ENCODE peak calls at places on chromosomes 6 and 20, in seven cellular contexts. D is heart right ventricle, Y is tibial artery, G is left ventricle myocardium inferior, A is heart left ventricle, L is fibroblast of lung, V is body of pancreas. K is an unnamed sample.

GRCh38 chr6:39961178-39961577 is 26.9 kb upstream of the MOCS1 start:
- DNase-seq in D (peak; percentile 30), V (no peak), A (peak; percentile 53), Y (no peak), L (peak; percentile 52), G (peak; percentile 25), K (no peak)

GRCh38 chr6:27541212-27541931 is 68.5 kb upstream of the ZNF184 start:
- DNase-seq in L (no peak), G (no peak), A (no peak), Y (no peak), D (no peak), V (no peak), K (no peak)

GRCh38 chr6:17280552-17281090 is 540 bp upstream of the RBM24 start:
- DNase-seq in A (peak; percentile 87), G (peak; percentile 75), Y (peak; percentile 51), V (peak; percentile 32), D (peak; percentile 76), L (no peak), K (no peak)

GRCh38 chr6:148760568-148761531 is 14.0 kb downstream of the UST start:
- DNase-seq in G (peak; percentile 63), Y (peak; percentile 89), L (peak; percentile 96), V (peak; percentile 36), A (peak; percentile 57), D (peak; percentile 62), K (no peak)

GRCh38 chr6:86822747-86823146 is 114.6 kb upstream of the HTR1E start:
- DNase-seq in G (no peak), L (no peak), Y (no peak), V (no peak), D (no peak), A (no peak), K (no peak)

GRCh38 chr6:111763381-111763780 is 109.9 kb downstream of the FYN start:
- DNase-seq in V (no peak), Y (no peak), A (no peak), D (no peak), L (peak; percentile 44), G (no peak), K (no peak)

GRCh38 chr6:27532820-27533538 is 60.1 kb upstream of the ZNF184 start:
- DNase-seq in D (no peak), Y (no peak), V (no peak), G (no peak), A (no peak), L (no peak), K (no peak)

GRCh38 chr6:16639689-16640480 is 121.4 kb downstream of the ATXN1 start:
- DNase-seq in L (peak; percentile 78), Y (no peak), D (no peak), A (no peak), V (no peak), G (no peak), K (no peak)

GRCh38 chr6:17768388-17768787 is 61.7 kb upstream of the NUP153 start:
- DNase-seq in A (no peak), D (no peak), Y (no peak), L (peak; percentile 32), V (no peak), G (no peak), K (no peak)

GRCh38 chr6:135182120-135182992 is 1.2 kb downstream of the MYB start:
- DNase-seq in D (peak; percentile 25), L (peak; percentile 6), V (no peak), A (no peak), G (no peak), Y (no peak), K (no peak)

GRCh38 chr6:52840763-52841585 is at the start of gene GSTA5:
- DNase-seq in Y (no peak), D (no peak), L (no peak), G (no peak), A (no peak), V (no peak), K (no peak)

GRCh38 chr20:63312690-63313348 is 19.8 kb downstream of the COL20A1 start:
- DNase-seq in D (peak; percentile 64), A (peak; percentile 61), V (no peak), G (peak; percentile 65), Y (no peak), L (peak; percentile 69), K (no peak)

GRCh38 chr20:32753731-32754130 is 8.5 kb upstream of the DNMT3B start:
- DNase-seq in Y (no peak), G (no peak), A (no peak), L (no peak), D (no peak), V (no peak), K (no peak)

GRCh38 chr6:37142047-37142614 is 27.8 kb upstream of the PIM1 start:
- DNase-seq in Y (no peak), A (no peak), L (no peak), D (no peak), V (no peak), G (no peak), K (no peak)

GRCh38 chr20:46816916-46817638 is 77.6 kb upstream of the EYA2 start:
- DNase-seq in L (no peak), G (no peak), A (no peak), Y (no peak), D (no peak), V (no peak), K (no peak)

GRCh38 chr6:151119823-151120524 is 119.8 kb upstream of the AKAP12 start:
- DNase-seq in Y (no peak), V (no peak), G (no peak), D (no peak), L (no peak), A (no peak), K (no peak)

GRCh38 chr6:169802790-169803189 is 51.4 kb downstream of the ERMARD start:
- DNase-seq in Y (no peak), V (no peak), D (no peak), A (no peak), L (no peak), G (no peak), K (no peak)

GRCh38 chr6:40252531-40253258 is 318.4 kb upstream of the MOCS1 start:
- DNase-seq in L (no peak), D (no peak), G (no peak), Y (no peak), A (no peak), V (no peak), K (no peak)

GRCh38 chr6:44820366-44821158 is 433.1 kb downstream of the CDC5L start:
- DNase-seq in D (no peak), V (no peak), G (no peak), Y (no peak), A (no peak), L (no peak), K (no peak)

GRCh38 chr20:6269163-6269873 is 146.5 kb upstream of the FERMT1 start:
- DNase-seq in L (no peak), D (no peak), Y (no peak), V (no peak), A (no peak), G (no peak), K (no peak)

GRCh38 chr20:44309763-44310663 is 989 bp downstream of the FITM2 start:
- DNase-seq in A (peak; percentile 80), L (peak; percentile 84), Y (peak; percentile 26), V (peak; percentile 24), D (peak; percentile 54), G (peak; percentile 61), K (peak; percentile 68)

GRCh38 chr6:167827062-167827587 is 414 bp downstream of the AFDN start:
- DNase-seq in A (peak; percentile 43), L (no peak), G (peak; percentile 42), D (peak; percentile 44), V (peak; percentile 46), Y (no peak), K (no peak)

GRCh38 chr20:59406446-59406845 is 106.0 kb downstream of the EDN3 start:
- DNase-seq in V (no peak), D (no peak), A (no peak), Y (no peak), L (no peak), G (peak; percentile 35), K (no peak)

GRCh38 chr6:132570221-132570777 is at the start of gene TAAR6:
- DNase-seq in A (no peak), L (no peak), Y (no peak), V (no peak), G (no peak), D (no peak), K (no peak)

GRCh38 chr6:167748458-167749379 is 78.0 kb upstream of the AFDN start:
- DNase-seq in V (no peak), A (no peak), D (no peak), L (no peak), G (no peak), Y (no peak), K (no peak)

GRCh38 chr6:159973951-159974350 is 5.1 kb downstream of the IGF2R start:
- DNase-seq in V (no peak), L (peak; percentile 70), D (no peak), A (no peak), Y (no peak), G (no peak), K (no peak)

GRCh38 chr6:126016591-126016990 is 30.3 kb downstream of the TRMT11 start:
- DNase-seq in Y (no peak), D (no peak), G (no peak), V (no peak), L (no peak), A (no peak), K (no peak)
- H3K36me3 ChIP-seq in Y (peaks cover 88% of the 10 kb centered on the region), D (no peaks in the 10 kb centered on the region), G (peaks cover 76% of the 10 kb centered on the region), V (peaks cover 21% of the 10 kb centered on the region), L (peaks cover 7% of the 10 kb centered on the region), A (peaks cover 9% of the 10 kb centered on the region), K (peaks cover 57% of the 10 kb centered on the region)

DNA sequence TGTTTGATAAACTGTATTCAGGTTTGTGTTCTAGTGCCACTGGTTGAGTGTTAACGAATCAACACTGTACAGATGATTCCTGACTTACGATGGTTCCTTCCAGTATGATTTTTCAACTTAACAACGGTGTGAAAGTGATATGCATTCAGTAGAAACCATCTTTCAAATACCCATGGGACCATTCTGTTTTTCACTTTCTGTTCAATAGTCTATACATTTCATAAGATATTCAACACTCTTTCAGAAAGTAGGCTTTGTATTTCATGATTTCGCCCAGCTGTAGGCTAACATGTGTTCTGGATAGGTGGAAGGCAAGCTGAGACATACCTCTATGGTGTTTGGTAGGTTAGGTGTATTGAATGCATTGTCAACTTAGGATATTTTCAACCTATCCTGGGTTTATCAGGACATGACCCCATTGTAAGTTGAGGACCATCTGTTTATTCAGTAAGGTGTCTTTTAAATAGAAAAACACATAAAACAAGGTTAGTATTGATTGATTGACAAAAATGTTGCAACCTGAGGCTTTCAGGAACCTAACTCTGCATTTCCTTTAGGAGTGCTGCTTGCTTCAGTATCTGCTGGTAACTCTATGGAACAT is 32.3 kb downstream of the SYNJ2 start:
- DNase-seq in V (no peak), L (no peak), A (no peak), Y (no peak), G (no peak), D (no peak), K (no peak)
- H3K4me3 ChIP-seq in V (no peak overlapping the region), L (no peak overlapping the region), A (no peak overlapping the region), Y (no peak overlapping the region), G (no peak overlapping the region), D (no peak overlapping the region), K (no peak overlapping the region)

GRCh38 chr6:145028144-145028818 is 707.0 kb downstream of the EPM2A start:
- DNase-seq in Y (no peak), G (no peak), D (no peak), A (no peak), L (peak; percentile 51), V (no peak), K (no peak)
- H3K4me1 ChIP-seq in Y (no peaks in the 10 kb centered on the region), G (peaks cover 6% of the 10 kb centered on the region), D (no peaks in the 10 kb centered on the region), A (peaks cover under 1% of the 10 kb centered on the region), L (peaks cover 3% of the 10 kb centered on the region), V (peaks cover 16% of the 10 kb centered on the region), K (no peaks in the 10 kb centered on the region)

DNA sequence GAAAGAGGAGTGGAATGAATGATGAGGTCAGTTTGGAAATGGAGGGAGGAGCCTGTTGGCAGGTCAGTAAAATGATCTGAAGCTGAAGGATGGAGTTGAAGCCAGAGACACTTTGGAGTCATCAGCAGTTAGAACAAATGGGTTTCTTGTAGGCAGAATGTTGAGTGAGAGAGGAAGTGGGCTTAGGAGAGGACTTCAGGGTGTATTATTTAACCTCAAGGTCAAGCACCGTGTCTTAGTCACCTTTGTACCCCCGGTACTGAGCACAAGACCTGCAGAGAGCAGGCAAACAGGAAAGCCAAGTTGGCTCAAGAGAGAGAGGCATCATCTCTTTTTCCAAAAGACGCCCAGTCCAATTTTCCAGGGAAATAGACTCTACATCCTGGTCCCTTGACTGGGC is 23.3 kb downstream of the C20orf173 start:
- DNase-seq in Y (no peak), V (no peak), G (no peak), L (no peak), D (no peak), A (no peak), K (no peak)
- H3K36me3 ChIP-seq in Y (peaks cover 95% of the 10 kb centered on the region), V (peaks cover 18% of the 10 kb centered on the region), G (peaks cover 71% of the 10 kb centered on the region), L (peaks cover 34% of the 10 kb centered on the region), D (peaks cover 5% of the 10 kb centered on the region), A (peaks cover 5% of the 10 kb centered on the region), K (peaks cover 81% of the 10 kb centered on the region)

K was measured in right atrium auricular region.